ENCODE peak calls at places on chromosome 20, in seven cellular contexts. S, L, T, N, J, E and X are unnamed samples.

GRCh38 chr20:52959125-52959524 is 13.0 kb upstream of the TSHZ2 start:
- DNase-seq in S (no peak), L (no peak), T (no peak), N (no peak), J (no peak), E (no peak), X (no peak)

GRCh38 chr20:63457737-63458136 is 14.7 kb downstream of the KCNQ2 start:
- DNase-seq in S (peak; percentile 58), L (no peak), T (no peak), N (no peak), J (no peak), E (no peak), X (no peak)

GRCh38 chr20:14773486-14773885 is 436.1 kb upstream of the FLRT3 start:
- DNase-seq in S (no peak), L (no peak), T (no peak), N (no peak), J (no peak), E (no peak), X (no peak)

GRCh38 chr20:53492212-53492611 is 101.4 kb downstream of the ZNF217 start:
- DNase-seq in S (no peak), L (no peak), T (no peak), N (no peak), J (no peak), E (no peak), X (no peak)

GRCh38 chr20:20743511-20744169 is 31.2 kb upstream of the RALGAPA2 start:
- DNase-seq in S (no peak), L (peak; percentile 57), T (peak; percentile 83), N (peak; percentile 66), J (peak; percentile 69), E (no peak), X (no peak)

GRCh38 chr20:14142964-14143627 is 147.8 kb downstream of the MACROD2 start:
- DNase-seq in S (no peak), L (no peak), T (no peak), N (no peak), J (no peak), E (peak; percentile 56), X (no peak)

GRCh38 chr20:42219005-42219404 is 600.8 kb upstream of the CHD6 start:
- DNase-seq in S (no peak), L (no peak), T (no peak), N (no peak), J (no peak), E (no peak), X (no peak)

GRCh38 chr20:13017235-13017634 is 8.5 kb downstream of the SPTLC3 start:
- DNase-seq in S (no peak), L (no peak), T (no peak), N (no peak), J (no peak), E (peak; percentile 18), X (no peak)

GRCh38 chr20:14264869-14265268 is 72.5 kb downstream of the FLRT3 start:
- DNase-seq in S (peak; percentile 7), L (no peak), T (no peak), N (no peak), J (no peak), E (peak; percentile 37), X (no peak)

GRCh38 chr20:33796263-33796906 is 14.8 kb upstream of the CHMP4B start:
- DNase-seq in S (no peak), L (no peak), T (no peak), N (no peak), J (no peak), E (no peak), X (no peak)

GRCh38 chr20:23419995-23420901 is 1.0 kb downstream of the NAPB start:
- DNase-seq in S (peak; percentile 45), L (peak; percentile 53), T (peak; percentile 65), N (peak; percentile 67), J (no peak), E (peak; percentile 70), X (peak; percentile 91)

GRCh38 chr20:24149881-24150307 is 161.3 kb upstream of the GGTLC1 start:
- DNase-seq in S (peak; percentile 25), L (no peak), T (no peak), N (peak; percentile 36), J (no peak), E (no peak), X (peak; percentile 74)

GRCh38 chr20:63782051-63782471 is 42.5 kb downstream of the SLC2A4RG start:
- DNase-seq in S (no peak), L (no peak), T (no peak), N (no peak), J (no peak), E (no peak), X (no peak)

GRCh38 chr20:41580384-41580783 is 37.8 kb downstream of the CHD6 start:
- DNase-seq in S (no peak), L (no peak), T (no peak), N (no peak), J (no peak), E (no peak), X (no peak)

GRCh38 chr20:25685276-25686080 is 11.2 kb downstream of the ZNF337 start:
- DNase-seq in S (no peak), L (no peak), T (no peak), N (no peak), J (no peak), E (no peak), X (peak; percentile 82)

GRCh38 chr20:58374906-58375760 is 13.9 kb upstream of the VAPB start:
- DNase-seq in S (no peak), L (no peak), T (no peak), N (no peak), J (no peak), E (peak; percentile 68), X (no peak)

GRCh38 chr20:59145926-59146800 is 17.5 kb upstream of the ZNF831 start:
- DNase-seq in S (no peak), L (no peak), T (no peak), N (peak; percentile 42), J (no peak), E (no peak), X (no peak)

GRCh38 chr20:36528875-36529425 is 12.4 kb upstream of the MYL9 start:
- DNase-seq in S (no peak), L (no peak), T (no peak), N (no peak), J (no peak), E (no peak), X (no peak)

GRCh38 chr20:1629321-1629720 is 9.5 kb upstream of the SIRPB1 start:
- DNase-seq in S (no peak), L (no peak), T (no peak), N (no peak), J (no peak), E (no peak), X (peak; percentile 88)

GRCh38 chr20:1630186-1630585 is 10.4 kb upstream of the SIRPB1 start:
- DNase-seq in S (no peak), L (no peak), T (no peak), N (no peak), J (no peak), E (no peak), X (no peak)

GRCh38 chr20:1633535-1633934 is 13.7 kb upstream of the SIRPB1 start:
- DNase-seq in S (no peak), L (no peak), T (no peak), N (no peak), J (no peak), E (no peak), X (peak; percentile 37)

GRCh38 chr20:1631309-1632227 is 11.8 kb upstream of the SIRPB1 start:
- DNase-seq in S (no peak), L (no peak), T (no peak), N (no peak), J (no peak), E (no peak), X (peak; percentile 90)

GRCh38 chr20:1632228-1632577 is 12.4 kb upstream of the SIRPB1 start:
- DNase-seq in S (no peak), L (no peak), T (no peak), N (no peak), J (no peak), E (no peak), X (peak; percentile 66)
- H3K4me3 ChIP-seq in S (no peak overlapping the region), L (no peak overlapping the region), T (no peak overlapping the region), N (no peak overlapping the region), J (no peak overlapping the region), E (no peak overlapping the region), X (no peak overlapping the region)

GRCh38 chr20:45905505-45906079 is 6.4 kb downstream of the PLTP start:
- DNase-seq in S (peak; percentile 52), L (no peak), T (no peak), N (no peak), J (no peak), E (peak; percentile 90), X (no peak)
- TF ChIP-seq POLR2A in S (no peak), L (no peak), T (no peak), N (no peak), J (no peak), E (no peak), X (no peak)

GRCh38 chr20:3865887-3866407 is 19.3 kb downstream of the MAVS start:
- DNase-seq in S (no peak), L (no peak), T (no peak), N (no peak), J (no peak), E (no peak), X (no peak)

GRCh38 chr20:3871549-3872265 is 17.5 kb upstream of the PANK2 start:
- DNase-seq in S (peak; percentile 36), L (no peak), T (no peak), N (no peak), J (no peak), E (no peak), X (no peak)

GRCh38 chr20:3866464-3866863 is 19.8 kb downstream of the MAVS start:
- DNase-seq in S (no peak), L (no peak), T (no peak), N (no peak), J (no peak), E (no peak), X (no peak)

GRCh38 chr20:3873507-3873906 is 15.7 kb upstream of the PANK2 start:
- DNase-seq in S (no peak), L (no peak), T (no peak), N (no peak), J (no peak), E (no peak), X (no peak)

GRCh38 chr20:3869839-3870634 is 19.1 kb upstream of the PANK2 start:
- DNase-seq in S (no peak), L (no peak), T (no peak), N (no peak), J (no peak), E (no peak), X (no peak)
- H3K27ac ChIP-seq in S (no peak overlapping the region), L (no peak overlapping the region), T (no peak overlapping the region), N (no peak overlapping the region), J (no peak overlapping the region), E (no peak overlapping the region), X (no peak overlapping the region)

DNA sequence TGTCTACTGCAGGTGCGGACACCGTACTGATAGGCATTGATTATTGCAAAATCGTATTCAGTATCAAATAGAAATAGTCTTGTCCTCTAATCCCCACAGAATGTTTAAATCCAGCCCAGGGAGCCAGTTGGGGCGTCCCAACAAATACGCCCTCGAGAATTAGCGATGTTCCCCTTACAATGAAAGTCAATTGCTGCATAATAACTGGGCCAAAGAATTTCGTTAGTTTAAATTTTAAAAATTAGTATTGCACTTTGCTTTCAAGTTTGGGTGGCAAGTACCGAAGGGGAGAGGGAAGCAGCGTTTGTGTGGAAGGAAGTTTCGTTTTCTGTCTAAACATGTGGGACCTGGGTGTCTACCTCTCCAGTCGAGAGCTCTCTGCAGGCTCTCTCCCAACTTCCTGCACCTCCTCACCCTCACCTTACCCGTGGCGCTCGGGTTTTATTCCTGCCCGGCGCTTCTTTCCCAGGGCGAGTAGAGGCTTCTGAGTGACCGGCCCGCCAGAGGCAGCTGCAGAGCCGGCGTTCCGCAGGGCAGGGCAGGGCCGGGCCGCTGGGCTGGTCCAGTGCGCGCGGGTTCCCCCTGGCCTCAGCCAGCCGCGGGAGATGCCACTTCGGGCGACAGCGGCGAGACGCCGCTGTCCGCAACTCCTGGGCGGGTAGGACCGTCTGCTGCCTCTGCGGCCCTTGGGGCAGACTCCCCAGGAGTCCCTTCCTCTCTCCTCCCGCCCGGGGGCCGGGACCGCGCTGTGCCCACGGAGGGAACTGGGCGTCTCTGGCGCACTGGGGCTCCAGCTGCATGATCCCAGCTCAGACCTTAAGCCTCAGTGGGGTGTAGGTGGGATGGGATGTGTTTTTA is 862 bp upstream of the TFAP2C start:
- DNase-seq in S (peak; percentile 55), L (no peak), T (no peak), N (peak; percentile 15), J (no peak), E (no peak), X (no peak)
- H3K4me3 ChIP-seq in S (peak overlapping the region; percentile 86), L (peak overlapping the region; percentile 29), T (peak overlapping the region; percentile 14), N (peak overlapping the region; percentile 55), J (peak overlapping the region; percentile 48), E (no peak overlapping the region), X (peak overlapping the region; percentile 66)